ENCODE peak calls at places on chromosomes 11 and 22, in seven cellular contexts. One of them, this sample, is unnamed.
A peak's percentile ranks its signal among the peaks of the same experiment; 100 is the strongest.

GRCh38 chr11:17596310-17596669 is 49.2 kb downstream of the OTOG start:
- DNase-seq in HCT116: no peak
- DNase-seq in SK-N-SH: no peak
- DNase-seq in HepG2: no peak
- DNase-seq in H1: no peak
- DNase-seq in K562: no peak
- DNase-seq in GM12878: no peak
- DNase-seq in this sample: no peak

GRCh38 chr11:127195791-127196190 is 195.2 kb upstream of the KIRREL3 start:
- DNase-seq in HCT116: no peak
- DNase-seq in SK-N-SH: no peak
- DNase-seq in HepG2: no peak
- DNase-seq in H1: no peak
- DNase-seq in K562: no peak
- DNase-seq in GM12878: no peak
- DNase-seq in this sample: no peak

GRCh38 chr11:31001432-31001831 is 368.1 kb downstream of the DCDC1 start:
- DNase-seq in HCT116: no peak
- DNase-seq in SK-N-SH: peak; percentile 4
- DNase-seq in HepG2: no peak
- DNase-seq in H1: no peak
- DNase-seq in K562: no peak
- DNase-seq in GM12878: no peak
- DNase-seq in this sample: no peak

GRCh38 chr11:128437137-128437536 is 150.2 kb downstream of the ETS1 start:
- DNase-seq in HCT116: no peak
- DNase-seq in SK-N-SH: no peak
- DNase-seq in HepG2: no peak
- DNase-seq in H1: no peak
- DNase-seq in K562: no peak
- DNase-seq in GM12878: no peak
- DNase-seq in this sample: no peak

GRCh38 chr11:134542401-134543143 is 130.5 kb upstream of the B3GAT1 start:
- DNase-seq in HCT116: peak; percentile 23
- DNase-seq in SK-N-SH: no peak
- DNase-seq in HepG2: no peak
- DNase-seq in H1: no peak
- DNase-seq in K562: no peak
- DNase-seq in GM12878: no peak
- DNase-seq in this sample: peak; percentile 98

GRCh38 chr22:48368975-48369525 is 1458.6 kb downstream of the BRD1 start:
- DNase-seq in HCT116: no peak
- DNase-seq in SK-N-SH: no peak
- DNase-seq in HepG2: no peak
- DNase-seq in H1: no peak
- DNase-seq in K562: no peak
- DNase-seq in GM12878: no peak
- DNase-seq in this sample: no peak

GRCh38 chr22:42817556-42817955 is 39.5 kb downstream of the ARFGAP3 start:
- DNase-seq in HCT116: no peak
- DNase-seq in SK-N-SH: no peak
- DNase-seq in HepG2: no peak
- DNase-seq in H1: no peak
- DNase-seq in K562: no peak
- DNase-seq in GM12878: no peak
- DNase-seq in this sample: no peak

GRCh38 chr22:36756746-36757607 is 18.9 kb downstream of the IFT27 start:
- DNase-seq in HCT116: no peak
- DNase-seq in SK-N-SH: no peak
- DNase-seq in HepG2: no peak
- DNase-seq in H1: no peak
- DNase-seq in K562: no peak
- DNase-seq in GM12878: no peak
- DNase-seq in this sample: no peak

GRCh38 chr22:41862530-41863266 is 29.8 kb downstream of the SREBF2 start:
- DNase-seq in HCT116: no peak
- DNase-seq in SK-N-SH: no peak
- DNase-seq in HepG2: no peak
- DNase-seq in H1: no peak
- DNase-seq in K562: no peak
- DNase-seq in GM12878: peak; percentile 89
- DNase-seq in this sample: no peak

GRCh38 chr11:119730789-119731386 is 1.9 kb upstream of the NECTIN1 start:
- DNase-seq in HCT116: no peak
- DNase-seq in SK-N-SH: peak; percentile 48
- DNase-seq in HepG2: no peak
- DNase-seq in H1: no peak
- DNase-seq in K562: no peak
- DNase-seq in GM12878: no peak
- DNase-seq in this sample: no peak

DNA sequence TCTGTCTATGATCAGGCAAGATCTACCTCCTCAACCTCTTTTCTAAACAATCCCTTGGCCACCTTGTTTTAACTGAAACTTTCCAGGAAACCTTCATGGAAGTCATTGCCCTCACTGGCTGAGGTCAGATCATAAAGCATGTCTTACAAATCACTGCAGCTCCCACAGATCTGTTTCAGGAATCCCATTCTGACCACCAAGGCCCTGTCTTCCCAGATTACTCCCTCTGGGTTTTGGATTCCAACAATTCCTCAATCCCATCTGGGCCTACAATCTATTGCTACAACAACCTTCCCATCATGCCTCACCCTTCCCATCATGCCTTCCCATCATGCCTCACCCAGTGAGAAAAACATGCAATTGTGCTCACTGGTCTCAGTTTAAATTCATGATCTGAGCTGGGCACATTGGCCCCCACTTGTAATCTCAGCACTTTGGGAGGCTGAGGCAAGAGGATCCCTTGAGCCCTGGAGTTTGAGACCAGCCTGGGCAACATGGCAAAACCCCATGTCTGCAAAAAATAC is 15.9 kb downstream of the ADAMTS15 start:
- DNase-seq in HCT116: no peak
- DNase-seq in SK-N-SH: no peak
- DNase-seq in HepG2: no peak
- DNase-seq in H1: no peak
- DNase-seq in K562: no peak
- DNase-seq in GM12878: no peak
- DNase-seq in this sample: no peak
- TF ChIP-seq JUND in HCT116: no peak
- TF ChIP-seq JUND in SK-N-SH: no peak
- TF ChIP-seq JUND in HepG2: no peak
- TF ChIP-seq JUND in H1: no peak
- TF ChIP-seq JUND in K562: no peak
- TF ChIP-seq JUND in GM12878: no peak
- TF ChIP-seq JUND in this sample: no peak

DNA sequence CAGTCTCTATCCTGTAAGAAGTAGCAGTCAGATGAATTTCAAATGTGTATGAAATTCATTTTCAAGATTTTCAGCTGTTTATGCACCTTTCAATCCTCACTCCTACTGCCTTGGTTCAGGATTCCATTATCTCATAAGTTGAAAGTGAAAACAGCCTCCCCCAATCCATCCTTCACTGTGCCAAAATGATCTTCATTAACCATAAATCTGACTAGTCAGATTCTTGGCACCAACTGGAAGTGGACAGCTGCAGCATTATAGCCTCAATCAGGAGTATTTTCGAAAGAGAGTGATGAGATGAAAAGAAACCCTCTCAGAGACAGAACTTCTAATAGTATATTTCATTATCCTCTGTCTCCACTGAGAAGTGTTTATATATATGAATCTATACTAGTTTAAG is 365.3 kb upstream of the PDGFD start:
- DNase-seq in HCT116: no peak
- DNase-seq in SK-N-SH: no peak
- DNase-seq in HepG2: no peak
- DNase-seq in H1: no peak
- DNase-seq in K562: no peak
- DNase-seq in GM12878: no peak
- DNase-seq in this sample: no peak
- TF ChIP-seq JUND in HCT116: no peak
- TF ChIP-seq JUND in SK-N-SH: no peak
- TF ChIP-seq JUND in HepG2: no peak
- TF ChIP-seq JUND in H1: no peak
- TF ChIP-seq JUND in K562: no peak
- TF ChIP-seq JUND in GM12878: no peak
- TF ChIP-seq JUND in this sample: no peak

GRCh38 chr11:68973219-68973618 is 7.6 kb downstream of the MRGPRD start:
- DNase-seq in HCT116: no peak
- DNase-seq in SK-N-SH: no peak
- DNase-seq in HepG2: no peak
- DNase-seq in H1: no peak
- DNase-seq in K562: no peak
- DNase-seq in GM12878: no peak
- DNase-seq in this sample: no peak

GRCh38 chr11:68976563-68976962 is 4.2 kb downstream of the MRGPRD start:
- DNase-seq in HCT116: no peak
- DNase-seq in SK-N-SH: no peak
- DNase-seq in HepG2: no peak
- DNase-seq in H1: no peak
- DNase-seq in K562: no peak
- DNase-seq in GM12878: no peak
- DNase-seq in this sample: no peak

GRCh38 chr11:68977781-68978625 is 2.8 kb downstream of the MRGPRD start:
- DNase-seq in HCT116: no peak
- DNase-seq in SK-N-SH: no peak
- DNase-seq in HepG2: no peak
- DNase-seq in H1: no peak
- DNase-seq in K562: no peak
- DNase-seq in GM12878: no peak
- DNase-seq in this sample: no peak

GRCh38 chr11:68976095-68976494 is 4.7 kb downstream of the MRGPRD start:
- DNase-seq in HCT116: no peak
- DNase-seq in SK-N-SH: no peak
- DNase-seq in HepG2: no peak
- DNase-seq in H1: no peak
- DNase-seq in K562: no peak
- DNase-seq in GM12878: no peak
- DNase-seq in this sample: no peak

GRCh38 chr11:68974421-68975194 is 6.2 kb downstream of the MRGPRD start:
- DNase-seq in HCT116: peak; percentile 77
- DNase-seq in SK-N-SH: no peak
- DNase-seq in HepG2: no peak
- DNase-seq in H1: no peak
- DNase-seq in K562: peak; percentile 72
- DNase-seq in GM12878: no peak
- DNase-seq in this sample: peak; percentile 90
- TF ChIP-seq JUND in HCT116: no peak
- TF ChIP-seq JUND in SK-N-SH: no peak
- TF ChIP-seq JUND in HepG2: no peak
- TF ChIP-seq JUND in H1: no peak
- TF ChIP-seq JUND in K562: peak; percentile 2
- TF ChIP-seq JUND in GM12878: no peak
- TF ChIP-seq JUND in this sample: no peak

DNA sequence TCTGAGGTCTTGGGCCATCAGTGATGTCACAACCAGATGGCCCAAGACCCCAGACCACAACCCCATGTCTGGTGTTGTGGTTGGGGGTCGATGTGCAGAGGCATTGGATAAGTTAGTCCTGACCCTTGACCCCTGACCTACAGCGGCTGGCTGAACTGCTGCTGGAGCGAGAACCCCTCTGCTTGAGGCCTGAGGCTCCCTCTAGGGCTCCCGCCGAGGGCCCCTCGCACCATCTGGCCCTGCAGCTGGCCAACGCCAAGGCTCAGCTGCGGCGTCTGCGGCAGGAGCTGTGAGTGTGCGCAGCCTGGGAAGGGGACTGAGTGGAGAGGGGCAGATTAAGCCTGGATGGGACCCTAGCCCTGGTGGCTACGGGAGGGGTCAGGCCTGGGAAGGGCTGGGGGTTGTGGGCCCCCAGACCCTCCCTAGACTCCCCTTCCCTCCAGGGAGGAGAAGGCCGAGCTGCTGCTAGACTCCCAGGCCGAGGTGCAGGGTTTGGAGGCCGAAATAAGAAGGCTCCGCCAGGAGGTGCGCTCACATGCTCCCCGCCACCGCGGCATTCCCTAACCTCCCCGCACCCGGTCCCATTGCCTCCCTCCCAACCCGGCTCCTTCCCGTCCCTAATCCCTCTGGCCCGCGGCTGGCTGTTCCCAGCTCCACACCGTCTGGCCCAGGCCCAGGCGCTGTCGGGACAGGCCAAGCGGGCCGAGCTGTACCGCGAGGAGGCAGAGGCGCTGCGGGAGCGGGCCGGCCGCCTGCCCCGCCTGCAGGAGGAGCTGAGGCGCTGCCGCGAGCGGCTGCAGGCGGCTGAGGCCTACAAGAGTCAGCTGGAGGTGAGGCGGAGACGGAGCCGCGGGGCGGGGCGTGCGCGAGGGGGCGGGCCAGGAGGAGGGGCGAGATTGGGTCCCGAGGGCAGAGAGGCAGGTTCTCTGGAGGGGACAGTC is 2.1 kb downstream of the CCDC88B start:
- DNase-seq in HCT116: peak; percentile 80
- DNase-seq in SK-N-SH: peak; percentile 56
- DNase-seq in HepG2: peak; percentile 63
- DNase-seq in H1: peak; percentile 86
- DNase-seq in K562: peak; percentile 95
- DNase-seq in GM12878: no peak
- DNase-seq in this sample: peak; percentile 99
- TF ChIP-seq JUND in HCT116: no peak
- TF ChIP-seq JUND in SK-N-SH: no peak
- TF ChIP-seq JUND in HepG2: no peak
- TF ChIP-seq JUND in H1: no peak
- TF ChIP-seq JUND in K562: peak; percentile 52
- TF ChIP-seq JUND in GM12878: no peak
- TF ChIP-seq JUND in this sample: no peak

GRCh38 chr11:6841694-6842093 is 3.8 kb upstream of the OR10A5 start:
- DNase-seq in HCT116: no peak
- DNase-seq in SK-N-SH: no peak
- DNase-seq in HepG2: no peak
- DNase-seq in H1: no peak
- DNase-seq in K562: no peak
- DNase-seq in GM12878: no peak
- DNase-seq in this sample: no peak
- TF ChIP-seq JUND in HCT116: no peak
- TF ChIP-seq JUND in SK-N-SH: no peak
- TF ChIP-seq JUND in HepG2: no peak
- TF ChIP-seq JUND in H1: no peak
- TF ChIP-seq JUND in K562: no peak
- TF ChIP-seq JUND in GM12878: no peak
- TF ChIP-seq JUND in this sample: no peak

GRCh38 chr11:64755681-64756361 is 4.0 kb downstream of the PYGM start:
- DNase-seq in HCT116: no peak
- DNase-seq in SK-N-SH: peak; percentile 15
- DNase-seq in HepG2: no peak
- DNase-seq in H1: no peak
- DNase-seq in K562: no peak
- DNase-seq in GM12878: no peak
- DNase-seq in this sample: no peak
- TF ChIP-seq JUND in HCT116: no peak
- TF ChIP-seq JUND in SK-N-SH: no peak
- TF ChIP-seq JUND in HepG2: no peak
- TF ChIP-seq JUND in H1: no peak
- TF ChIP-seq JUND in K562: no peak
- TF ChIP-seq JUND in GM12878: no peak
- TF ChIP-seq JUND in this sample: no peak

GRCh38 chr11:123158609-123159008 is 36.4 kb downstream of the CLMP start:
- DNase-seq in HCT116: no peak
- DNase-seq in SK-N-SH: no peak
- DNase-seq in HepG2: no peak
- DNase-seq in H1: no peak
- DNase-seq in K562: no peak
- DNase-seq in GM12878: no peak
- DNase-seq in this sample: no peak
- TF ChIP-seq JUND in HCT116: no peak
- TF ChIP-seq JUND in SK-N-SH: no peak
- TF ChIP-seq JUND in HepG2: no peak
- TF ChIP-seq JUND in H1: no peak
- TF ChIP-seq JUND in K562: no peak
- TF ChIP-seq JUND in GM12878: no peak
- TF ChIP-seq JUND in this sample: no peak